ENCODE peak calls at places on chromosomes 13 and 19, in eight cellular contexts. W is fibroblast of the aortic adventitia, E is mucosa of descending colon, S is IMR-90, Z is AG10803, R is cardiac muscle cell, Y is Peyer's patch, G is heart right ventricle. M is an unnamed sample.

GRCh38 chr13:109781384-109782065 is 4.9 kb downstream of the IRS2 start:
- DNase-seq in W (peak), E (peak), S (no peak), Z (peak), R (no peak), Y (no peak), G (no peak), M (peak)

GRCh38 chr13:106919638-106920037 is 351.7 kb upstream of the ARGLU1 start:
- DNase-seq in W (no peak), E (no peak), S (no peak), Z (no peak), R (no peak), Y (no peak), G (peak), M (peak)

GRCh38 chr19:38386968-38387549 is 775 bp downstream of the GGN start:
- DNase-seq in W (no peak), E (peak), S (no peak), Z (no peak), R (peak), Y (no peak), G (no peak), M (peak)

GRCh38 chr13:63490149-63490548 is 2074.5 kb upstream of the PCDH20 start:
- DNase-seq in W (no peak), E (no peak), S (no peak), Z (no peak), R (no peak), Y (no peak), G (no peak), M (no peak)

GRCh38 chr19:11138659-11139526 is 16.7 kb downstream of the SPC24 start:
- DNase-seq in W (peak), E (peak), S (peak), Z (peak), R (peak), Y (peak), G (peak), M (peak)

GRCh38 chr13:95924389-95924994 is 128.7 kb downstream of the UGGT2 start:
- DNase-seq in W (peak), E (no peak), S (peak), Z (peak), R (peak), Y (no peak), G (no peak), M (peak)

GRCh38 chr19:4649392-4650094 is 10.2 kb downstream of the TNFAIP8L1 start:
- DNase-seq in W (no peak), E (no peak), S (no peak), Z (no peak), R (no peak), Y (no peak), G (no peak), M (no peak)

GRCh38 chr19:8988204-8988603 is 22.0 kb downstream of the MUC16 start:
- DNase-seq in W (no peak), E (no peak), S (no peak), Z (no peak), R (no peak), Y (no peak), G (no peak), M (no peak)

GRCh38 chr19:32012886-32013635 is 332.3 kb upstream of the ZNF507 start:
- DNase-seq in W (no peak), E (no peak), S (no peak), Z (no peak), R (no peak), Y (no peak), G (no peak), M (no peak)

GRCh38 chr19:14183741-14184395 is 22.1 kb downstream of the ADGRL1 start:
- DNase-seq in W (no peak), E (no peak), S (no peak), Z (no peak), R (no peak), Y (no peak), G (no peak), M (no peak)

GRCh38 chr19:13091400-13092161 is 11.1 kb downstream of the LYL1 start:
- DNase-seq in W (peak), E (no peak), S (peak), Z (peak), R (no peak), Y (no peak), G (peak), M (peak)

GRCh38 chr19:49896863-49897621 is at the start of gene IL4I1:
- DNase-seq in W (peak), E (no peak), S (peak), Z (peak), R (no peak), Y (peak), G (no peak), M (peak)

GRCh38 chr19:49893135-49893534 is 3.6 kb downstream of the IL4I1 start:
- DNase-seq in W (no peak), E (no peak), S (no peak), Z (no peak), R (no peak), Y (no peak), G (no peak), M (no peak)

GRCh38 chr19:49895566-49896297 is 955 bp downstream of the IL4I1 start:
- DNase-seq in W (no peak), E (no peak), S (no peak), Z (no peak), R (no peak), Y (no peak), G (no peak), M (no peak)

GRCh38 chr19:49894011-49894664 is 2.5 kb downstream of the IL4I1 start:
- DNase-seq in W (no peak), E (no peak), S (no peak), Z (no peak), R (no peak), Y (no peak), G (no peak), M (no peak)

DNA sequence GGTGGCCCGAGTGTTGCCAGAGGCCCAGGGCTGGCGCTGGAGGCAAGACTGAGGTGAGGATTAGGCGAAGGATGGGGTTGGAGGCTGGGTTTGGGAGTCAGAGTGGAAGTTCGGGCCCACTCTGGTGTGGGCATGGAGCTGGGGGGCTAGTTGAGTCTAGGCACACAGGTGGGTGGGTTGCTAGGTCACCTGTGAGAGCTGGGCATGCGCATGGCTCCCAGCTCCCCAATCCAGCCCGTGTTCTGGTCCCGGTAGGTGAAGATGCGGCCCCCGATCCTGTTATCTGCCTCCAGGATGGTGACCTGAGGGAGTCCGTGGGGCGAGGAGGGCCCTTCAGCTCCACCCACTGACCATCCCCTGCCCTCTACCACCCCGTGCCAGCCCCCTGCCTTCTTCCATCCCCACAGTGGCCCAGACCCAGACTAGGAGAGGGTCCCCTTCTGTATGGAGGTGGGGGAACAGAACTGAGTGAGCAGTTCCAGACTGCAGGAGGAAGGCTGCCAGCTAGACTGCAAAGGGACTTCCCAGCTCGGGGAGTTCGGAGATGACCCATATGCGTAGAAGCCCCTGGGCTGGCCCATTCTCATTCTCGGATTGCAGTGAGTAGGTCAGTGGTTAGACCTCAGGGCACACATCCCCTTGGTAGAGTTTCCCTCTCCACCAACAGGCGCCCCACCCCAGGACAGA is 1.7 kb downstream of the IL4I1 start:
- DNase-seq in W (no peak), E (no peak), S (no peak), Z (no peak), R (no peak), Y (no peak), G (no peak), M (no peak)
- TF ChIP-seq CTCF in W (no peak), E (no peak), S (no peak), Z (no peak), R (no peak), Y (no peak), G (no peak), M (no peak)

DNA sequence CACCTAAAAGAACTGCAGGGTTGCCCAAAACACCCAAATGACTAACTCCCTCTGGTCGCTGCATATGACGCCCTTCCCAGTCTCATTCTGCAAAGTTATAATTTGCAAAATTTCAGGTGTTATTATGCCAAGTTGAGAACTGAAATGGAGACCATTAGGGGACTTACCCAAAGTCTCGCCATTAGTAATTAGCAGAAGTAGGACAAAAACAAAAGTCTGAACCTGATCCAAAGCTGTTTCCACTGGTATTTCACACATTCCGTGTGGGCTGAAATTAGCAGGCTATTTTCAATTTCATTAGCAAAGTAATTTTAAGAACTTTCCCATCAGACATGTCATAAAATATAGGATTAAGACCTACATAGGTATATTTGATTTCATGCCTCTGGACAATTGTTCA is 6.8 kb downstream of the RUBCNL start:
- DNase-seq in W (no peak), E (no peak), S (no peak), Z (no peak), R (no peak), Y (no peak), G (no peak), M (no peak)
- H3K4me3 ChIP-seq in W (no peak), E (no peak), S (no peak), Z (no peak), R (no peak), Y (no peak), G (no peak), M (no peak)

DNA sequence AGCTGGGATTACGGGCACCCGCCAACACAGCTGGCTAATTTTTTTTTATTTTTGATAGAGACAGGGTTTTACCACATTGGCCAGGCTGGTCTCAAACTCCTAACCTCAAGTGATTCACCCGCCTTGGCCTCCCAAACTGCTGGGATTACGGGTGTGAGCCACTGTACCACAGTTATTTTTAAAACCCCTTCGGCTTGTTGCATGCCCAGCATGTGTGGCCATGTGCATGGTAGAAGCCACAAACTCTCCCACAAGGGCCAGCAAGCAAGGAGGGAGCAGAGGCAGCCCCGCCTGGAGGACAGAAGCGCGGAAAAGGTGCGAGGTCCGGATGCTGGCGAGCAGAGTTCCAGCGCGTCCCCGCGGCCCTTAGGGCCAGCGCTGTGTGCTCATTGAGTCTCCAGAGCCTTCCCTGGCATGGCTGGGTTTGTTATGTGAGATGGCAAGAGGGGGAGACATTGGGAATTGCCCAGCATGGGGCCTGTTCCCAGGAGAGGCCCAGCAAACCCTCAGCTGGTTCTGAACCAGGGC is 12.9 kb downstream of the THOP1 start:
- DNase-seq in W (no peak), E (no peak), S (no peak), Z (no peak), R (no peak), Y (no peak), G (no peak), M (no peak)
- TF ChIP-seq CTCF in W (no peak), E (no peak), S (no peak), Z (no peak), R (no peak), Y (no peak), G (no peak), M (no peak)

GRCh38 chr19:18304496-18305312 is 18.2 kb downstream of the LSM4 start:
- DNase-seq in W (peak), E (peak), S (peak), Z (peak), R (peak), Y (peak), G (peak), M (peak)
- H3K4me3 ChIP-seq in W (peak), E (no peak), S (peak), Z (peak), R (no peak), Y (peak), G (peak), M (peak)

GRCh38 chr13:26719356-26719945 is 41.1 kb downstream of the GPR12 start:
- DNase-seq in W (peak), E (no peak), S (peak), Z (peak), R (no peak), Y (no peak), G (no peak), M (no peak)
- TF ChIP-seq CTCF in W (peak), E (no peak), S (peak), Z (peak), R (peak), Y (no peak), G (peak), M (peak)

DNA sequence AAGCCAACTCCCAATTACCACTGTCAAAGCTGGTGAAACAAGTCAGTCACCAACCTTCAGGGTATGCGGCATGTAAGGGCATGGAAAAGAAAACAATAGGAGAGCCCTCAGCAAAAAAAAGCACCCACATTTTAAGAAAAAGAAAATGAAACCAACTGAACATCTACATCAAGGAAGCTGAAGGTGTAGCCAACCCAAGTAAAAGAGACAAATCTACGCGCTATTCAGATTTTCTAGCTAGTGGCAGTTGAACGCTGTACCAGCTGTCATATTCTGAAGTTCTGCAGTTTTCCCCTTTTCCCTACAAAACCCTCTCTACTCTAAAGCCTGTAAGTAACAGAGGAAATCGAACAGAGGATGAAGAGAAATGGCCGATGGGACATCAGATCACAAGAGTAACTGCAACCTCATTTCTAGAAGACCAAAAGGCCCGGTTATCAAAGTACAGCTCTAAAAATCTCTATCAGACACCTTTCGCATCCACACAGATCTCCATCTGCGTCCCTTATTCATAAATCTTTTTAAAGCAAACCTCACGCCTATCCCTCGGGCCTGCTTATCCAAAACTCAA is 1.4 kb downstream of the MYCBP2 start:
- DNase-seq in W (peak), E (no peak), S (no peak), Z (no peak), R (no peak), Y (no peak), G (no peak), M (peak)
- H3K4me3 ChIP-seq in W (peak), E (no peak), S (peak), Z (peak), R (peak), Y (peak), G (peak), M (peak)

GRCh38 chr13:112929778-112930055 is 39.3 kb upstream of the MCF2L start:
- DNase-seq in W (no peak), E (no peak), S (no peak), Z (no peak), R (no peak), Y (no peak), G (no peak), M (no peak)

GRCh38 chr13:112928958-112929777 is 39.8 kb upstream of the MCF2L start:
- DNase-seq in W (peak), E (peak), S (peak), Z (peak), R (no peak), Y (no peak), G (peak), M (peak)

GRCh38 chr13:112932971-112933370 is 36.0 kb upstream of the MCF2L start:
- DNase-seq in W (no peak), E (no peak), S (no peak), Z (no peak), R (no peak), Y (no peak), G (no peak), M (no peak)

GRCh38 chr13:112930192-112930591 is 38.8 kb upstream of the MCF2L start:
- DNase-seq in W (no peak), E (no peak), S (no peak), Z (no peak), R (no peak), Y (no peak), G (no peak), M (no peak)

DNA sequence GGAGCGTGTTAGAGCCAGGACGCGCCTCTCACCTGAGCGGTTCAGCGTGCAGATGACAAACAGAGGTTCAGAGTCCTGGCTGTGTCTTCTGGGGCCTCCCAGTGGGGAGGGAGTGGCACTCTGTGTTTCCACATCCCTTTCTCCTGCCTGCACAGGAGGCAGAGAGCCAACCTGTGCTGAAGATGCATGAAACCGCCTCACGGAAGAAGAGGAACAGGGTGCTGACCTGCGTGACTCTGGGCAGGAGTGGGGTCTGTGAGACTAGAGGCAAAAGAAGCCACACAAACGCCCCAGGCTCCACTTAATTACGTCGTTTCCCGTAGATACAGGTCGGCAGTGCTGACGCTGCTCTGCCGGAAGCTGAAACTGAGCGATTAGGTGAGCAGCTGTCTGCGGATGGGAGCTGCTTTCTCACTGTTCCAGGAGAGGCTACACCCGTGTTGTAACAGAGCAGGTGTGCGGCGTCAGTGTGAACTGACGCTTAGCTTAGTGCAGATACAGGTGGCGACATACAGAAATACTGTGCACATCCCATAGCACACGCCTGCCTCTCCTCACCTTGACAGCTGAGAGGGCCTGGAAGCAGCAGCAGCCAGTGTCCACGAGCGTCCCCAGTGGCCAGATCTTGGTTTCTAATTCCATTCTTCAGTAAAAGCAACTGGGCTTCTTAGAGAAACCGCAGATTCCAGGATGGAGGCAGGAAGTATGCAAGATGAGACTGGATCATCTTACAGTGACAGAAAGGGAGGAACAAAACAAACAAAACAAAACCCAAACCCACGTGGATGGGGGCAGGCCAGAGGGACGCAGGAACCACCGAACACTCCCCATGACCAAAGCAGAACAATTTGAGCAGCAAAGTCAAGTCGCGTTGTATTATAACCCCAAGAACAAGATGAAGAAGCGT is 37.7 kb upstream of the MCF2L start:
- DNase-seq in W (peak), E (peak), S (peak), Z (peak), R (peak), Y (no peak), G (no peak), M (peak)
- TF ChIP-seq CTCF in W (peak), E (peak), S (peak), Z (peak), R (peak), Y (peak), G (peak), M (peak)

DNA sequence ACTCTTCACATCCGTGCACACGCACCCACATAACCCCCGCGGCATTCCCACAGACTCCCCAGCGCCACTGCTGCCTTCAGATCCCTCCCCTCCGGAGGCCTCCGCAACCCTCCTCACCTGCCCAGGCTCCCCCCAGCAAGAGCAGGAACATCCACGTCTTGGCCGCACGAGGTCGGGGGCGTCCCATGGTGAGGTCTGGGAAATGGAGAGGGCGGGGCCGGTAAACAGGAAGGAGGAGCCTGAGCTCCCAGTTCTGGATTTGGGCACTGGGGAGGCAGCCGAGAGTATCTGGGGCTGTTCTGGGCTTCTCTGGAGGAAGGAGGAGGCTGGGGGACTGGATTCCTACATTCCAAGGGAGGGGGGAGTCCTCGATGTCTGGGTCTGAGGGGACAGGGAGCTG is 423 bp downstream of the KLK8 start:
- DNase-seq in W (no peak), E (no peak), S (no peak), Z (no peak), R (no peak), Y (no peak), G (no peak), M (no peak)
- H3K4me3 ChIP-seq in W (no peak), E (no peak), S (no peak), Z (no peak), R (no peak), Y (no peak), G (no peak), M (no peak)